ENCODE peak calls at places on chromosomes 5 and 9, in four cellular contexts. T is hepatocyte, G is BE2C, B is WERI-Rb-1. L is an unnamed sample.
A peak's percentile ranks its signal among the peaks of the same experiment; 100 is the strongest.

GRCh38 chr5:10328323-10328722 is 20.6 kb upstream of the CMBL start:
- DNase-seq in G (no peak), B (no peak), T (no peak), L (no peak)

GRCh38 chr9:88458716-88459115 is 70.5 kb downstream of the SPIN1 start:
- DNase-seq in B (no peak), G (no peak), T (no peak), L (no peak)

GRCh38 chr9:122102156-122102555 is 9.0 kb upstream of the TTLL11 start:
- DNase-seq in B (no peak), G (no peak), T (no peak), L (no peak)

GRCh38 chr5:13664377-13664776 is 280.1 kb downstream of the DNAH5 start:
- DNase-seq in B (no peak), G (no peak), T (no peak), L (no peak)

GRCh38 chr5:6649186-6649585 is 15.9 kb downstream of the SRD5A1 start:
- DNase-seq in B (peak; percentile 29), T (no peak), G (no peak), L (no peak)

GRCh38 chr9:124286292-124286931 is 28.7 kb downstream of the NEK6 start:
- DNase-seq in G (no peak), T (peak; percentile 35), B (no peak), L (no peak)

GRCh38 chr9:70438341-70438924 is 24.0 kb upstream of the KLF9 start:
- DNase-seq in G (no peak), B (peak; percentile 59), T (peak; percentile 79), L (no peak)

GRCh38 chr9:71916834-71917534 is 5.5 kb downstream of the C9orf85 start:
- DNase-seq in G (no peak), T (no peak), B (no peak), L (no peak)

GRCh38 chr5:172683696-172684464 is 42.8 kb downstream of the NEURL1B start:
- DNase-seq in T (peak; percentile 52), B (no peak), G (no peak), L (no peak)

GRCh38 chr5:65482727-65483473 is 1.2 kb upstream of the ADAMTS6 start:
- DNase-seq in B (no peak), T (peak; percentile 53), G (no peak), L (no peak)

GRCh38 chr9:88808019-88808656 is 183.1 kb upstream of the S1PR3 start:
- DNase-seq in B (no peak), G (peak; percentile 37), T (peak; percentile 13), L (no peak)

GRCh38 chr5:72855821-72856220 is 39.4 kb downstream of the TNPO1 start:
- DNase-seq in B (no peak), T (no peak), G (no peak), L (no peak)

GRCh38 chr9:3879731-3880493 is 354.1 kb upstream of the RFX3 start:
- DNase-seq in G (no peak), T (no peak), B (peak; percentile 19), L (no peak)

GRCh38 chr5:43631182-43631910 is 28.4 kb downstream of the NNT start:
- DNase-seq in G (peak; percentile 61), T (peak; percentile 94), B (peak; percentile 86), L (peak; percentile 74)

GRCh38 chr9:133359420-133360175 is 3.2 kb downstream of the SURF2 start:
- DNase-seq in G (peak; percentile 84), T (peak; percentile 59), B (peak; percentile 78), L (peak; percentile 69)

GRCh38 chr5:119033135-119033534 is 37.8 kb upstream of the DMXL1 start:
- DNase-seq in G (no peak), T (no peak), B (no peak), L (no peak)

GRCh38 chr5:139426222-139426885 is 13.0 kb downstream of the DNAJC18 start:
- DNase-seq in G (no peak), T (no peak), B (no peak), L (no peak)

GRCh38 chr5:32160228-32160627 is 13.9 kb downstream of the GOLPH3 start:
- DNase-seq in G (no peak), B (no peak), T (no peak), L (no peak)

GRCh38 chr5:111126896-111127295 is 34.7 kb downstream of the WDR36 start:
- DNase-seq in T (no peak), G (no peak), B (no peak), L (no peak)

GRCh38 chr9:4269872-4270271 is 30.0 kb downstream of the GLIS3 start:
- DNase-seq in T (no peak), G (no peak), B (no peak), L (no peak)

GRCh38 chr5:116451905-116452450 is 122.6 kb downstream of the SEMA6A start:
- DNase-seq in G (no peak), T (no peak), B (no peak), L (no peak)

GRCh38 chr5:90359073-90359804 is 50.3 kb downstream of the CETN3 start:
- DNase-seq in B (no peak), G (no peak), T (no peak), L (no peak)

GRCh38 chr5:169223595-169223953 is 77.4 kb downstream of the SLIT3 start:
- DNase-seq in T (no peak), B (no peak), G (no peak), L (no peak)

GRCh38 chr9:112443636-112444035 is 43.0 kb upstream of the KIAA1958 start:
- DNase-seq in T (no peak), B (no peak), G (no peak), L (no peak)

GRCh38 chr5:134203630-134204029 is 22.2 kb downstream of the PPP2CA start:
- DNase-seq in G (no peak), T (no peak), B (peak; percentile 26), L (no peak)

GRCh38 chr5:80159133-80159815 is 96.6 kb downstream of the SERINC5 start:
- DNase-seq in G (no peak), B (no peak), T (no peak), L (no peak)

GRCh38 chr9:33146298-33146697 is 20.8 kb downstream of the B4GALT1 start:
- DNase-seq in T (no peak), G (no peak), B (peak; percentile 46), L (no peak)

GRCh38 chr5:9046756-9047481 is 499.0 kb downstream of the SEMA5A start:
- DNase-seq in G (no peak), T (peak; percentile 25), B (no peak), L (no peak)

GRCh38 chr5:73692166-73692640 is 66.2 kb downstream of the ARHGEF28 start:
- DNase-seq in B (no peak), T (no peak), G (no peak), L (no peak)

GRCh38 chr5:74767579-74767913 is 497 bp downstream of the NSA2 start:
- DNase-seq in T (peak; percentile 76), G (peak; percentile 20), B (peak; percentile 12), L (no peak)

GRCh38 chr5:169157064-169157463 is 143.9 kb downstream of the SLIT3 start:
- DNase-seq in B (no peak), G (no peak), T (peak; percentile 58), L (no peak)

GRCh38 chr5:59125961-59126360 is 543.1 kb downstream of the RAB3C start:
- DNase-seq in T (no peak), B (no peak), G (no peak), L (no peak)

GRCh38 chr9:104144336-104144735 is 50.2 kb downstream of the SMC2 start:
- DNase-seq in B (no peak), G (no peak), T (no peak), L (no peak)

GRCh38 chr9:85960688-85961093 is 19.7 kb downstream of the NAA35 start:
- DNase-seq in G (peak; percentile 24), B (no peak), T (peak; percentile 26), L (no peak)

GRCh38 chr9:82191082-82191481 is 202.5 kb downstream of the SPATA31D1 start:
- DNase-seq in T (no peak), G (no peak), B (no peak), L (no peak)

GRCh38 chr9:82161876-82162275 is 173.3 kb downstream of the SPATA31D1 start:
- DNase-seq in G (no peak), T (no peak), B (no peak), L (no peak)

DNA sequence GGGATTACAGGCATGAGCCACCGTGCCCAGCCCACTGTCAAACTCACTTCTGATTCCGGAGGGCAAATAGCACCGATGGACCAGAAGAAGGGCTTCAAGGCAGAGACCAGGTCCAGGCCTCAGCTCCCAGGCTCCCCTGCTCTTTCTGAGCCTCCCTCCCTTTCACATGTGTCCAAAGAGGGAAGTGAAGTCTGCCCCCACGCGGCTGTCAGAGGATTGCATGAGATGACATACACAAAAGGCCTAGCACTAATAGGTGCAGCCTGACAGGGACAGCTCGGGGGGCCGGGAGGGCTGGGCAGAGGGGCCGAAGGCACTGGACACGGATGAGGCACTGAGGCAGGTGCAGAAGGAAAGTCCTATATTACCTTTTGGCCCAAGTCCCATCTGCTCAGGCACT is 16.1 kb downstream of the FBP1 start:
- DNase-seq in G (peak; percentile 78), B (peak; percentile 68), T (peak; percentile 61), L (peak; percentile 75)
- TF ChIP-seq CTCF in G (peak; percentile 75), B (peak; percentile 60), T (peak; percentile 45), L (peak; percentile 53)

GRCh38 chr5:156326718-156327259 is at the start of gene SGCD:
- DNase-seq in G (no peak), B (peak; percentile 58), T (peak; percentile 70), L (peak; percentile 20)
- TF ChIP-seq CTCF in G (no peak), B (no peak), T (no peak), L (no peak)

GRCh38 chr9:37999501-38000189 is 69.4 kb downstream of the SHB start:
- DNase-seq in B (no peak), G (no peak), T (peak; percentile 52), L (no peak)

GRCh38 chr9:38000735-38001134 is 68.3 kb downstream of the SHB start:
- DNase-seq in B (no peak), G (no peak), T (no peak), L (no peak)

GRCh38 chr9:38001430-38001829 is 67.6 kb downstream of the SHB start:
- DNase-seq in B (no peak), T (no peak), G (no peak), L (no peak)

GRCh38 chr9:37998881-37999311 is 70.1 kb downstream of the SHB start:
- DNase-seq in G (no peak), T (no peak), B (no peak), L (no peak)

GRCh38 chr9:38000332-38000731 is 68.7 kb downstream of the SHB start:
- DNase-seq in B (no peak), G (no peak), T (no peak), L (no peak)
- TF ChIP-seq CTCF in B (peak; percentile 50), G (peak; percentile 30), T (no peak), L (no peak)

GRCh38 chr5:150302301-150303069 is at the start of gene ARSI:
- DNase-seq in B (no peak), G (no peak), T (peak; percentile 84), L (peak; percentile 60)
- TF ChIP-seq CTCF in B (no peak), G (no peak), T (peak; percentile 38), L (no peak)

L was measured in glutamatergic neuron.